ENCODE peak calls at places on chromosomes 12 and 14, in five cellular contexts. One of them, this sample, is unnamed.

GRCh38 chr12:52151859-52152783 is 39.7 kb downstream of the KRT80 start:
- DNase-seq in mesendoderm: peak
- DNase-seq in pancreas: peak
- DNase-seq in thoracic aorta: no peak
- DNase-seq in spleen: peak
- DNase-seq in this sample: peak

GRCh38 chr12:92779902-92780301 is 77.1 kb downstream of the PLEKHG7 start:
- DNase-seq in mesendoderm: no peak
- DNase-seq in pancreas: no peak
- DNase-seq in thoracic aorta: no peak
- DNase-seq in spleen: no peak
- DNase-seq in this sample: no peak

GRCh38 chr12:47737936-47738335 is 12.6 kb upstream of the ENDOU start:
- DNase-seq in mesendoderm: no peak
- DNase-seq in pancreas: no peak
- DNase-seq in thoracic aorta: no peak
- DNase-seq in spleen: no peak
- DNase-seq in this sample: no peak

GRCh38 chr12:49189731-49190314 is 943 bp upstream of the TUBA1A start:
- DNase-seq in mesendoderm: no peak
- DNase-seq in pancreas: no peak
- DNase-seq in thoracic aorta: no peak
- DNase-seq in spleen: no peak
- DNase-seq in this sample: no peak

GRCh38 chr12:64611430-64612286 is 1.4 kb downstream of the RASSF3 start:
- DNase-seq in mesendoderm: no peak
- DNase-seq in pancreas: peak
- DNase-seq in thoracic aorta: no peak
- DNase-seq in spleen: peak
- DNase-seq in this sample: no peak

GRCh38 chr14:69039287-69039628 is 60.2 kb upstream of the ACTN1 start:
- DNase-seq in mesendoderm: peak
- DNase-seq in pancreas: no peak
- DNase-seq in thoracic aorta: no peak
- DNase-seq in spleen: no peak
- DNase-seq in this sample: no peak

GRCh38 chr12:50637870-50638481 is 125.9 kb upstream of the ATF1 start:
- DNase-seq in mesendoderm: peak
- DNase-seq in pancreas: no peak
- DNase-seq in thoracic aorta: no peak
- DNase-seq in spleen: no peak
- DNase-seq in this sample: no peak

GRCh38 chr12:70005864-70006618 is 181.0 kb downstream of the MYRFL start:
- DNase-seq in mesendoderm: no peak
- DNase-seq in pancreas: no peak
- DNase-seq in thoracic aorta: no peak
- DNase-seq in spleen: peak
- DNase-seq in this sample: no peak

GRCh38 chr12:11055306-11055705 is 6.8 kb downstream of the TAS2R46 start:
- DNase-seq in mesendoderm: no peak
- DNase-seq in pancreas: no peak
- DNase-seq in thoracic aorta: no peak
- DNase-seq in spleen: no peak
- DNase-seq in this sample: no peak

GRCh38 chr12:56337753-56338221 is 897 bp upstream of the IL23A start:
- DNase-seq in mesendoderm: no peak
- DNase-seq in pancreas: no peak
- DNase-seq in thoracic aorta: no peak
- DNase-seq in spleen: peak
- DNase-seq in this sample: no peak

GRCh38 chr14:103692871-103693270 is 22.4 kb downstream of the XRCC3 start:
- DNase-seq in mesendoderm: no peak
- DNase-seq in pancreas: no peak
- DNase-seq in thoracic aorta: no peak
- DNase-seq in spleen: peak
- DNase-seq in this sample: no peak

GRCh38 chr12:131735863-131736806 is 25.2 kb downstream of the SFSWAP start:
- DNase-seq in mesendoderm: no peak
- DNase-seq in pancreas: no peak
- DNase-seq in thoracic aorta: no peak
- DNase-seq in spleen: no peak
- DNase-seq in this sample: no peak

GRCh38 chr14:50082308-50082742 is 34.0 kb downstream of the VCPKMT start:
- DNase-seq in mesendoderm: no peak
- DNase-seq in pancreas: no peak
- DNase-seq in thoracic aorta: no peak
- DNase-seq in spleen: no peak
- DNase-seq in this sample: no peak

GRCh38 chr14:68426661-68427549 is 366.0 kb downstream of the ZFP36L1 start:
- DNase-seq in mesendoderm: peak
- DNase-seq in pancreas: no peak
- DNase-seq in thoracic aorta: no peak
- DNase-seq in spleen: no peak
- DNase-seq in this sample: no peak

GRCh38 chr12:90261283-90261682 is 552.6 kb upstream of the ATP2B1 start:
- DNase-seq in mesendoderm: no peak
- DNase-seq in pancreas: no peak
- DNase-seq in thoracic aorta: no peak
- DNase-seq in spleen: no peak
- DNase-seq in this sample: no peak

GRCh38 chr14:43308411-43308810 is 1198.7 kb downstream of the FSCB start:
- DNase-seq in mesendoderm: no peak
- DNase-seq in pancreas: no peak
- DNase-seq in thoracic aorta: no peak
- DNase-seq in spleen: no peak
- DNase-seq in this sample: no peak

GRCh38 chr14:93879362-93879983 is 47.7 kb upstream of the FAM181A start:
- DNase-seq in mesendoderm: no peak
- DNase-seq in pancreas: no peak
- DNase-seq in thoracic aorta: no peak
- DNase-seq in spleen: no peak
- DNase-seq in this sample: no peak

GRCh38 chr14:65949711-65950516 is 536.3 kb upstream of the CCDC196 start:
- DNase-seq in mesendoderm: peak
- DNase-seq in pancreas: peak
- DNase-seq in thoracic aorta: no peak
- DNase-seq in spleen: no peak
- DNase-seq in this sample: no peak

GRCh38 chr12:112924986-112925385 is 13.3 kb upstream of the OAS3 start:
- DNase-seq in mesendoderm: no peak
- DNase-seq in pancreas: no peak
- DNase-seq in thoracic aorta: no peak
- DNase-seq in spleen: no peak
- DNase-seq in this sample: no peak

GRCh38 chr12:32482226-32482625 is 82.9 kb downstream of the FGD4 start:
- DNase-seq in mesendoderm: no peak
- DNase-seq in pancreas: no peak
- DNase-seq in thoracic aorta: no peak
- DNase-seq in spleen: no peak
- DNase-seq in this sample: no peak

GRCh38 chr12:3328571-3328970 is 162.4 kb upstream of the PRMT8 start:
- DNase-seq in mesendoderm: no peak
- DNase-seq in pancreas: no peak
- DNase-seq in thoracic aorta: no peak
- DNase-seq in spleen: no peak
- DNase-seq in this sample: no peak

GRCh38 chr14:82602794-82603193 is 1069.1 kb upstream of the SEL1L start:
- DNase-seq in mesendoderm: no peak
- DNase-seq in pancreas: no peak
- DNase-seq in thoracic aorta: no peak
- DNase-seq in spleen: no peak
- DNase-seq in this sample: no peak

GRCh38 chr12:125140239-125140917 is 75.1 kb downstream of the AACS start:
- DNase-seq in mesendoderm: peak
- DNase-seq in pancreas: no peak
- DNase-seq in thoracic aorta: no peak
- DNase-seq in spleen: no peak
- DNase-seq in this sample: no peak

GRCh38 chr12:2555487-2556082 is 239.2 kb upstream of the FKBP4 start:
- DNase-seq in mesendoderm: no peak
- DNase-seq in pancreas: no peak
- DNase-seq in thoracic aorta: no peak
- DNase-seq in spleen: no peak
- DNase-seq in this sample: no peak

GRCh38 chr12:119334459-119335170 is at the start of gene CCDC60:
- DNase-seq in mesendoderm: peak
- DNase-seq in pancreas: no peak
- DNase-seq in thoracic aorta: no peak
- DNase-seq in spleen: no peak
- DNase-seq in this sample: no peak

GRCh38 chr12:83318386-83318971 is 631.8 kb downstream of the TMTC2 start:
- DNase-seq in mesendoderm: no peak
- DNase-seq in pancreas: no peak
- DNase-seq in thoracic aorta: no peak
- DNase-seq in spleen: no peak
- DNase-seq in this sample: no peak

GRCh38 chr14:104401785-104402184 is 177.8 kb upstream of the C14orf180 start:
- DNase-seq in mesendoderm: no peak
- DNase-seq in pancreas: no peak
- DNase-seq in thoracic aorta: no peak
- DNase-seq in spleen: no peak
- DNase-seq in this sample: no peak

GRCh38 chr14:67240168-67240932 is 885 bp upstream of the PALS1 start:
- DNase-seq in mesendoderm: peak
- DNase-seq in pancreas: peak
- DNase-seq in thoracic aorta: no peak
- DNase-seq in spleen: peak
- DNase-seq in this sample: peak

GRCh38 chr12:121791671-121792496 is 1.6 kb downstream of the RHOF start:
- DNase-seq in mesendoderm: no peak
- DNase-seq in pancreas: no peak
- DNase-seq in thoracic aorta: no peak
- DNase-seq in spleen: peak
- DNase-seq in this sample: no peak

GRCh38 chr12:116384629-116385485 is 107.4 kb upstream of the MED13L start:
- DNase-seq in mesendoderm: peak
- DNase-seq in pancreas: no peak
- DNase-seq in thoracic aorta: no peak
- DNase-seq in spleen: no peak
- DNase-seq in this sample: no peak

GRCh38 chr12:68074294-68075027 is 85.1 kb downstream of the IFNG start:
- DNase-seq in mesendoderm: no peak
- DNase-seq in pancreas: no peak
- DNase-seq in thoracic aorta: no peak
- DNase-seq in spleen: no peak
- DNase-seq in this sample: no peak

GRCh38 chr12:100851637-100852036 is 57.1 kb downstream of the ANO4 start:
- DNase-seq in mesendoderm: no peak
- DNase-seq in pancreas: no peak
- DNase-seq in thoracic aorta: no peak
- DNase-seq in spleen: no peak
- DNase-seq in this sample: no peak

GRCh38 chr14:55270832-55271571 is at the start of gene FBXO34:
- DNase-seq in mesendoderm: peak
- DNase-seq in pancreas: peak
- DNase-seq in thoracic aorta: peak
- DNase-seq in spleen: peak
- DNase-seq in this sample: peak

GRCh38 chr14:87992720-87993484 is at the start of gene GALC:
- DNase-seq in mesendoderm: peak
- DNase-seq in pancreas: peak
- DNase-seq in thoracic aorta: peak
- DNase-seq in spleen: peak
- DNase-seq in this sample: peak

GRCh38 chr14:61335876-61336275 is 14.5 kb downstream of the PRKCH start:
- DNase-seq in mesendoderm: no peak
- DNase-seq in pancreas: no peak
- DNase-seq in thoracic aorta: no peak
- DNase-seq in spleen: no peak
- DNase-seq in this sample: no peak

GRCh38 chr12:22262309-22262708 is 72.2 kb downstream of the ST8SIA1 start:
- DNase-seq in mesendoderm: peak
- DNase-seq in pancreas: no peak
- DNase-seq in thoracic aorta: no peak
- DNase-seq in spleen: no peak
- DNase-seq in this sample: no peak

GRCh38 chr12:53465679-53466078 is 13.8 kb downstream of the PCBP2 start:
- DNase-seq in mesendoderm: no peak
- DNase-seq in pancreas: no peak
- DNase-seq in thoracic aorta: no peak
- DNase-seq in spleen: no peak
- DNase-seq in this sample: no peak
- H3K27ac ChIP-seq in mesendoderm: no peak
- H3K27ac ChIP-seq in pancreas: no peak
- H3K27ac ChIP-seq in thoracic aorta: no peak
- H3K27ac ChIP-seq in spleen: no peak
- H3K27ac ChIP-seq in this sample: no peak

DNA sequence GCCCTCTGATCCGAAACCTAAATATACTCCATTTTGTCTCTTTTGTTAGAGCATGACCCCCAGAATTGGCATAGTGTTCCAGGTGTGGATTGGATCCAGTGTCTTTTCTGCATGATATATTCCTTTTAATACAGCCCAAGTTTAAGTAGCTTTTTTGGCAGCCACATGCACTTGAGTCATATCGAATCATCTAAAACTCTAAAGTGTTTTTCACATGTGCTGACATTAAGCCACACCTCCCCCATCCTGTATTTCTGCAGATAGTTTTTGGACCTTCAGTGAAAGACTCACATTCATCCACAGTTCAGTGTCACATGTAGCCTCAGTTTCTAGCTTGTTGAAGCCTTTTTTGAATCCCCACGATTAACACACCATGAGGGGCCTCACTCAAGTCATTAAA is 30.6 kb downstream of the BORCS5 start:
- DNase-seq in mesendoderm: no peak
- DNase-seq in pancreas: no peak
- DNase-seq in thoracic aorta: no peak
- DNase-seq in spleen: no peak
- DNase-seq in this sample: no peak
- H3K27ac ChIP-seq in mesendoderm: no peak
- H3K27ac ChIP-seq in pancreas: no peak
- H3K27ac ChIP-seq in thoracic aorta: no peak
- H3K27ac ChIP-seq in spleen: no peak
- H3K27ac ChIP-seq in this sample: no peak

DNA sequence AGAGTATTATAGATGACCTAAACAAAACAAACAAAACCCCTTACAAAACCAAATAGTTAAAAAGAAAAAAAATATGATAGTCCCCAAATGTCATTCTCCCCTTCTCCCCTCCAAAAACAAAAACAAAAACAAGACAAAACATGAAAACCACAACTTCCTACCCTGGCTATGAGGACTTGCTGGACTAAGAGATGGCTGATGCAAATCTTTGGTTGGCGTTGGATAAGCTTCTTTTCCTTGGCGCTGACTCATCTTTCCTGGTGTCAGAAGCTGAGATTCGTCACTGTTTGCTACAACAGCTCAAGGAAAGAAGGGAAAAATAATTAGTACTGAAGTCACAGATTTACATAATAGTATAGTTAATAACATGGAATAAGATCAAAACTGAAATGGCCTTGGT is 102.5 kb upstream of the BBS10 start:
- DNase-seq in mesendoderm: peak
- DNase-seq in pancreas: no peak
- DNase-seq in thoracic aorta: no peak
- DNase-seq in spleen: no peak
- DNase-seq in this sample: no peak
- H3K27ac ChIP-seq in mesendoderm: no peak
- H3K27ac ChIP-seq in pancreas: no peak
- H3K27ac ChIP-seq in thoracic aorta: no peak
- H3K27ac ChIP-seq in spleen: no peak
- H3K27ac ChIP-seq in this sample: no peak

GRCh38 chr12:66537866-66538265 is 141.0 kb downstream of the GRIP1 start:
- DNase-seq in mesendoderm: peak
- DNase-seq in pancreas: no peak
- DNase-seq in thoracic aorta: no peak
- DNase-seq in spleen: no peak
- DNase-seq in this sample: no peak
- H3K27ac ChIP-seq in mesendoderm: no peak
- H3K27ac ChIP-seq in pancreas: no peak
- H3K27ac ChIP-seq in thoracic aorta: no peak
- H3K27ac ChIP-seq in spleen: no peak
- H3K27ac ChIP-seq in this sample: no peak